ENCODE peak calls at places on chromosomes 7 and 10, in five cellular contexts. C is endothelial cell of umbilical vein, I is thyroid gland, L is adrenal gland, Y is transverse colon. P is an unnamed sample.
A peak's percentile ranks its signal among the peaks of the same experiment; 100 is the strongest.

GRCh38 chr7:4040031-4040928 is 641.8 kb upstream of the FOXK1 start:
- DNase-seq in Y (no peak), C (no peak), I (no peak), L (peak; percentile 21), P (no peak)

GRCh38 chr7:108452707-108453106 is 3.5 kb downstream of the NRCAM start:
- DNase-seq in L (no peak), Y (no peak), C (peak; percentile 69), I (no peak), P (peak; percentile 41)

GRCh38 chr10:71475243-71475871 is 78.6 kb downstream of the CDH23 start:
- DNase-seq in I (no peak), C (no peak), Y (no peak), L (no peak), P (no peak)

GRCh38 chr7:71867626-71868025 is 544.5 kb downstream of the CALN1 start:
- DNase-seq in Y (no peak), C (no peak), I (no peak), L (no peak), P (no peak)

GRCh38 chr10:16853201-16853600 is 36.0 kb upstream of the RSU1 start:
- DNase-seq in C (peak; percentile 73), I (no peak), L (no peak), Y (no peak), P (peak; percentile 13)

GRCh38 chr10:31129261-31129660 is 97.6 kb upstream of the ZNF438 start:
- DNase-seq in I (peak; percentile 47), Y (peak; percentile 17), C (peak; percentile 33), L (peak; percentile 60), P (peak; percentile 41)

GRCh38 chr10:23408330-23408976 is 30.4 kb upstream of the OTUD1 start:
- DNase-seq in I (no peak), C (no peak), L (no peak), Y (no peak), P (peak; percentile 7)

GRCh38 chr7:103690576-103690975 is 244.6 kb upstream of the SLC26A5 start:
- DNase-seq in Y (no peak), C (no peak), L (no peak), I (no peak), P (no peak)

GRCh38 chr10:78301891-78302738 is 268.5 kb downstream of the RPS24 start:
- DNase-seq in I (peak; percentile 44), L (peak; percentile 55), Y (no peak), C (no peak), P (peak; percentile 23)

GRCh38 chr10:70921285-70921684 is 32.9 kb upstream of the PCBD1 start:
- DNase-seq in L (no peak), Y (no peak), C (no peak), I (no peak), P (no peak)

GRCh38 chr10:54363390-54363789 is 437.6 kb downstream of the PCDH15 start:
- DNase-seq in I (no peak), C (no peak), Y (no peak), L (no peak), P (peak; percentile 1)

GRCh38 chr7:25847331-25848070 is 304.5 kb upstream of the NFE2L3 start:
- DNase-seq in L (no peak), Y (no peak), I (no peak), C (peak; percentile 56), P (no peak)

GRCh38 chr7:154489897-154490296 is 437.7 kb downstream of the DPP6 start:
- DNase-seq in C (no peak), L (no peak), I (no peak), Y (no peak), P (no peak)

GRCh38 chr7:128398016-128398840 is 11.6 kb downstream of the IMPDH1 start:
- DNase-seq in I (peak; percentile 54), L (peak; percentile 80), Y (peak; percentile 69), C (peak; percentile 42), P (peak; percentile 58)

GRCh38 chr7:73626814-73627213 is 2.5 kb upstream of the MLXIPL start:
- DNase-seq in L (no peak), I (no peak), Y (no peak), C (no peak), P (no peak)

GRCh38 chr7:122970740-122971725 is 24.5 kb downstream of the TAS2R16 start:
- DNase-seq in L (no peak), C (no peak), Y (no peak), I (no peak), P (no peak)

GRCh38 chr7:77199008-77199966 is at the start of gene FGL2:
- DNase-seq in C (no peak), L (peak; percentile 73), I (peak; percentile 46), Y (peak; percentile 75), P (no peak)

GRCh38 chr10:103855424-103855823 is at the start of gene SH3PXD2A:
- DNase-seq in Y (peak; percentile 57), C (peak; percentile 33), L (no peak), I (peak; percentile 27), P (no peak)

GRCh38 chr7:101553018-101553770 is 75.9 kb downstream of the MYL10 start:
- DNase-seq in I (no peak), Y (peak; percentile 4), C (no peak), L (no peak), P (no peak)

GRCh38 chr10:133293810-133294119 is 14.9 kb downstream of the TUBGCP2 start:
- DNase-seq in I (no peak), L (no peak), Y (no peak), C (no peak), P (no peak)

GRCh38 chr7:133436014-133436428 is 183.1 kb downstream of the EXOC4 start:
- DNase-seq in Y (no peak), L (peak; percentile 66), I (peak; percentile 9), C (peak; percentile 83), P (no peak)

GRCh38 chr7:70131807-70132565 is 533.7 kb downstream of the AUTS2 start:
- DNase-seq in C (no peak), L (no peak), Y (no peak), I (no peak), P (no peak)

GRCh38 chr7:84216477-84216876 is 21.9 kb upstream of the SEMA3A start:
- DNase-seq in I (no peak), Y (no peak), L (no peak), C (no peak), P (no peak)

GRCh38 chr10:128964100-128964403 is 503.0 kb upstream of the MGMT start:
- DNase-seq in I (no peak), C (no peak), L (no peak), Y (no peak), P (no peak)

GRCh38 chr10:85861513-85862197 is 504.9 kb downstream of the GRID1 start:
- DNase-seq in I (no peak), Y (no peak), L (no peak), C (no peak), P (no peak)

GRCh38 chr7:1923409-1924053 is 253.5 kb downstream of the ELFN1 start:
- DNase-seq in I (no peak), C (no peak), Y (no peak), L (no peak), P (no peak)

GRCh38 chr7:1925973-1926907 is 256.2 kb downstream of the ELFN1 start:
- DNase-seq in L (no peak), C (peak; percentile 21), I (no peak), Y (no peak), P (no peak)

GRCh38 chr7:1922870-1923236 is 252.8 kb downstream of the ELFN1 start:
- DNase-seq in L (no peak), C (no peak), Y (no peak), I (no peak), P (no peak)

GRCh38 chr7:1925349-1925748 is 255.3 kb downstream of the ELFN1 start:
- DNase-seq in C (no peak), I (no peak), L (no peak), Y (no peak), P (no peak)

DNA sequence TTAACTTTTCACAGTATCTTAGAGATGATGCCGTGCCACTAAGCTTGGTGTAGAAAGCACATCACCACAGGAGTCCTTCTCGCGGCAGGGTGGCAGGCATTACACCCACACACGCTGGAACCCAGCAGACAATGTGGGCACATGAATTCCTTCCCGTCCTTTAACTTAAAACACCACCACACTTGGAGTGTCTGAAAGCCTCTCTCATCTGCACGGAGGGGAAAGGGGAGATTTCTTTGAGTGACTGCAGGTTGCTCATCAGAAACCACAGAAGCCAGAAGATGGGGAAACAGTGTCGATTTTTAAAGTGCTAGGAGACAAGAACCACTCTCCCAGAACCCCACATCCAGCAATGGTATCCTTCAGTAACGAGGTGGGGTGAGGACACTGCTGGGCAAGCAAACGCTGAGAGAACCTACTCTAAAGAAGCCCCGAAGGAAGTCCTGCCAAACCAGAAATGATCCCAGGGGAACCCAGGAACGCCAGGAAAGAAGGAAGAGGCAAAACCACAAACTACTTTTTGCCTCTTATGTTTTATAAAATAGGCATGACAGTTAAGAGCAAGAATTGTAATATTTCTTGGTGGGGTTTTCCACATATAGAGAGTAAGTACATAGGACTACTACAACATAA is 254.2 kb downstream of the ELFN1 start:
- DNase-seq in Y (no peak), C (no peak), L (no peak), I (no peak), P (no peak)
- TF ChIP-seq POLR2A in Y (no peak), C (no peak), L (no peak), I (no peak), P (no peak)

GRCh38 chr10:11282156-11282555 is 264.5 kb downstream of the CELF2 start:
- DNase-seq in Y (no peak), L (peak; percentile 39), C (no peak), I (no peak), P (no peak)
- TF ChIP-seq POLR2A in Y (no peak), L (no peak), C (no peak), I (no peak), P (no peak)

GRCh38 chr7:158944195-158944594 is 87.8 kb downstream of the DYNC2I1 start:
- DNase-seq in I (no peak), C (no peak), L (no peak), Y (no peak), P (no peak)
- TF ChIP-seq POLR2A in I (no peak), C (no peak), L (no peak), Y (no peak), P (no peak)

GRCh38 chr10:15237351-15237750 is 68.9 kb upstream of the NMT2 start:
- DNase-seq in C (peak; percentile 42), Y (no peak), I (no peak), L (peak; percentile 46), P (no peak)
- TF ChIP-seq POLR2A in C (no peak), Y (no peak), I (no peak), L (no peak), P (no peak)

GRCh38 chr10:96133135-96133534 is 3.0 kb downstream of the ZNF518A start:
- DNase-seq in L (no peak), Y (no peak), I (no peak), C (no peak), P (no peak)

GRCh38 chr10:96125142-96125515 is 5.0 kb upstream of the ZNF518A start:
- DNase-seq in I (no peak), C (peak; percentile 49), Y (no peak), L (no peak), P (no peak)

GRCh38 chr10:96130326-96130758 is 245 bp downstream of the ZNF518A start:
- DNase-seq in I (no peak), C (peak; percentile 77), L (peak; percentile 72), Y (peak; percentile 80), P (peak; percentile 94)

GRCh38 chr10:96124230-96125141 is 5.6 kb upstream of the ZNF518A start:
- DNase-seq in L (no peak), I (peak; percentile 8), C (peak; percentile 37), Y (peak; percentile 63), P (peak; percentile 40)

GRCh38 chr10:96129387-96130325 is at the start of gene ZNF518A:
- DNase-seq in Y (peak; percentile 94), I (peak; percentile 90), L (peak; percentile 97), C (peak; percentile 92), P (peak; percentile 99)
- TF ChIP-seq POLR2A in Y (peak; percentile 66), I (no peak), L (peak; percentile 23), C (peak; percentile 77), P (peak; percentile 58)